ENCODE peak calls at places on chromosomes 7 and 10, in ten cellular contexts. S is foreskin fibroblast, P is Peyer's patch, R is GM12864, B is NB4, V is right lobe of liver, Q is endothelial cell of umbilical vein, L is HCT116, F is spleen, D is astrocyte of the spinal cord. X is an unnamed sample.

GRCh38 chr7:7913506-7913905 is 55.1 kb upstream of the GLCCI1 start:
- DNase-seq in S (peak), P (no peak), R (no peak), B (no peak), V (no peak), Q (no peak), L (no peak), F (no peak), D (no peak), X (no peak)

GRCh38 chr10:6823770-6824169 is 243.7 kb upstream of the PRKCQ start:
- DNase-seq in S (peak), P (no peak), R (no peak), B (no peak), V (no peak), Q (no peak), L (no peak), F (no peak), D (no peak), X (no peak)

GRCh38 chr7:81594767-81595166 is 175.1 kb downstream of the HGF start:
- DNase-seq in S (peak), P (no peak), R (no peak), B (no peak), V (no peak), Q (no peak), L (no peak), F (no peak), D (peak), X (no peak)

GRCh38 chr7:155388561-155388960 is 69.4 kb upstream of the EN2 start:
- DNase-seq in S (no peak), P (no peak), R (no peak), B (no peak), V (no peak), Q (no peak), L (no peak), F (peak), D (no peak), X (no peak)

GRCh38 chr7:31003721-31004120 is 40.0 kb downstream of the GHRHR start:
- DNase-seq in S (peak), P (no peak), R (no peak), B (no peak), V (no peak), Q (no peak), L (no peak), F (peak), D (no peak), X (no peak)

GRCh38 chr7:106720641-106721040 is 59.7 kb upstream of the CCDC71L start:
- DNase-seq in S (no peak), P (peak), R (no peak), B (peak), V (no peak), Q (no peak), L (no peak), F (no peak), D (no peak), X (no peak)

GRCh38 chr10:69124558-69125121 is 662 bp downstream of the VPS26A start:
- DNase-seq in S (peak), P (peak), R (peak), B (peak), V (peak), Q (peak), L (peak), F (peak), D (peak), X (no peak)

GRCh38 chr10:23343591-23344225 is 889 bp downstream of the C10orf67 start:
- DNase-seq in S (peak), P (no peak), R (no peak), B (no peak), V (peak), Q (no peak), L (no peak), F (peak), D (peak), X (no peak)

GRCh38 chr7:121578669-121579068 is 182.6 kb upstream of the FAM3C start:
- DNase-seq in S (no peak), P (no peak), R (no peak), B (no peak), V (no peak), Q (no peak), L (no peak), F (no peak), D (no peak), X (no peak)
- H3K4me3 ChIP-seq in S (no peak), P (no peak), R (no peak), B (no peak), V (no peak), Q (no peak), L (no peak), F (no peak), D (no peak), X (no peak)

GRCh38 chr7:22945584-22945983 is 68.3 kb downstream of the HYCC1 start:
- DNase-seq in S (no peak), P (no peak), R (no peak), B (no peak), V (no peak), Q (no peak), L (no peak), F (no peak), D (no peak), X (no peak)

GRCh38 chr7:22954251-22954650 is 59.7 kb downstream of the HYCC1 start:
- DNase-seq in S (no peak), P (no peak), R (no peak), B (no peak), V (no peak), Q (no peak), L (no peak), F (no peak), D (no peak), X (no peak)

GRCh38 chr7:22948770-22949169 is 65.2 kb downstream of the HYCC1 start:
- DNase-seq in S (no peak), P (no peak), R (no peak), B (no peak), V (peak), Q (no peak), L (no peak), F (no peak), D (no peak), X (no peak)

GRCh38 chr7:22952306-22953011 is 61.5 kb downstream of the HYCC1 start:
- DNase-seq in S (no peak), P (no peak), R (no peak), B (no peak), V (no peak), Q (no peak), L (no peak), F (no peak), D (no peak), X (no peak)

DNA sequence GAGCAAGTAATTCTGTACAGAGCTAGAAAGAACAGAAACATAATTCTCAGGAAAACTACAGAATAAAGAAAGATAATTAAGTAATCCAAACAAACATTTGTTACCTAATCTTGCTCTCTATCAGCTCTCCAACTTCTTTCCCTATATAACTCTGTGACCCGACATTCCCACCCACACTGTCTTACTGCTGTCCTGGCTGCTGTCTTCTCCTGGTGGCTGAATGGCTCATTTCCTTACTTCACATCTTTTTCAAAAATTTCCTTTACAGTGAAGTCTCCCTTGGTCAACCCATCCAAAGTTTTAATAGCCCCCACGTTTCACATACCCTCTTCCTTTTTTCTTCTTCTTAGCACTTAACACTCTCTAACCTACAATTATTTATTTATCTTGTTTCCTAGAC is 64.0 kb downstream of the HYCC1 start:
- DNase-seq in S (no peak), P (no peak), R (no peak), B (no peak), V (no peak), Q (no peak), L (no peak), F (no peak), D (no peak), X (no peak)
- TF ChIP-seq CTCF in S (peak), P (no peak), R (no peak), B (no peak), V (no peak), Q (no peak), L (no peak), F (no peak), D (no peak), X (peak)

GRCh38 chr7:132857703-132858102 is 224.2 kb downstream of the CHCHD3 start:
- DNase-seq in S (no peak), P (no peak), R (no peak), B (no peak), V (no peak), Q (no peak), L (no peak), F (no peak), D (no peak), X (no peak)
- H3K4me3 ChIP-seq in S (no peak), P (no peak), R (no peak), B (no peak), V (no peak), Q (no peak), L (no peak), F (no peak), D (no peak), X (no peak)

GRCh38 chr10:120824864-120825263 is 26.3 kb upstream of the WDR11 start:
- DNase-seq in S (no peak), P (no peak), R (peak), B (peak), V (no peak), Q (peak), L (peak), F (no peak), D (peak), X (no peak)
- TF ChIP-seq CTCF in S (peak), P (no peak), R (peak), B (peak), V (peak), Q (peak), L (peak), F (peak), D (peak), X (peak)

GRCh38 chr7:26188291-26188999 is 12.1 kb downstream of the HNRNPA2B1 start:
- DNase-seq in S (no peak), P (no peak), R (no peak), B (peak), V (no peak), Q (no peak), L (no peak), F (no peak), D (no peak), X (no peak)
- H3K4me3 ChIP-seq in S (no peak), P (no peak), R (no peak), B (no peak), V (no peak), Q (no peak), L (no peak), F (no peak), D (no peak), X (no peak)

X was measured in AG04449.